ENCODE peak calls at places on chromosomes 11 and 22, in seven cellular contexts. C is left ventricle myocardium inferior; Q is activated CD4-positive, alpha-beta T cell treated with anti-CD3 and anti-CD28 coated beads, Interleukin-2, amount 50 U/mL, for 4 hours; P is stimulated activated CD4-positive, alpha-beta T cell treated with anti-CD3 and anti-CD28 coated beads, TNF-alpha, amount 100 ng/mL, for 1 hour; V is nephron progenitor cell; L is GM04504; E is glutamatergic neuron. M is an unnamed sample.

GRCh38 chr11:32833921-32834320 is 4.2 kb downstream of the PRRG4 start:
- DNase-seq in L (no peak), C (no peak), P (no peak), E (no peak), Q (no peak), V (no peak), M (no peak)

GRCh38 chr11:128884703-128885338 is 6.3 kb upstream of the KCNJ5 start:
- DNase-seq in L (no peak), E (peak; percentile 51), C (no peak), P (no peak), Q (peak; percentile 44), V (peak; percentile 66), M (no peak)

GRCh38 chr11:130819561-130819960 is 96.7 kb downstream of the SNX19 start:
- DNase-seq in V (no peak), L (peak; percentile 71), Q (no peak), E (no peak), C (no peak), P (no peak), M (no peak)

GRCh38 chr11:8068605-8069221 is 12.3 kb upstream of the TUB start:
- DNase-seq in Q (no peak), P (no peak), E (no peak), L (peak; percentile 54), C (peak; percentile 46), V (no peak), M (peak; percentile 40)

GRCh38 chr11:112812719-112813118 is 148.5 kb upstream of the NCAM1 start:
- DNase-seq in C (no peak), V (no peak), Q (no peak), P (no peak), L (no peak), E (no peak), M (no peak)

GRCh38 chr11:105164226-105164625 is 24.7 kb upstream of the CARD18 start:
- DNase-seq in Q (no peak), L (no peak), V (no peak), E (no peak), C (no peak), P (no peak), M (no peak)

GRCh38 chr22:37044634-37045625 is 6.6 kb upstream of the KCTD17 start:
- DNase-seq in Q (no peak), P (no peak), E (no peak), C (no peak), V (no peak), L (no peak), M (no peak)

GRCh38 chr11:5293028-5293427 is 8.7 kb downstream of the OR51B4 start:
- DNase-seq in E (no peak), Q (no peak), P (no peak), C (no peak), L (no peak), V (no peak), M (no peak)

GRCh38 chr11:77244277-77245014 is 57.0 kb downstream of the GDPD4 start:
- DNase-seq in E (no peak), L (peak; percentile 88), Q (no peak), P (no peak), C (no peak), V (no peak), M (no peak)

GRCh38 chr11:131511794-131512193 is 141.4 kb downstream of the NTM start:
- DNase-seq in E (peak; percentile 70), V (peak; percentile 57), Q (no peak), L (no peak), C (no peak), P (no peak), M (no peak)

GRCh38 chr11:10381730-10382129 is 73.3 kb upstream of the AMPD3 start:
- DNase-seq in E (no peak), V (no peak), C (no peak), P (no peak), L (no peak), Q (no peak), M (no peak)

GRCh38 chr11:87743002-87743401 is 432.2 kb downstream of the RAB38 start:
- DNase-seq in L (no peak), V (no peak), E (no peak), P (no peak), C (no peak), Q (no peak), M (no peak)

GRCh38 chr11:133181066-133181465 is 351.2 kb downstream of the OPCML start:
- DNase-seq in P (no peak), Q (no peak), V (no peak), C (no peak), E (no peak), L (no peak), M (no peak)

GRCh38 chr11:112042161-112042960 is 17.2 kb downstream of the DLAT start:
- DNase-seq in C (no peak), L (peak; percentile 12), V (no peak), E (no peak), Q (no peak), P (no peak), M (no peak)

GRCh38 chr11:95417832-95418231 is 186.8 kb upstream of the SESN3 start:
- DNase-seq in C (no peak), L (no peak), P (no peak), Q (no peak), V (no peak), E (no peak), M (no peak)

GRCh38 chr11:1335811-1336761 is 26.7 kb upstream of the TOLLIP start:
- DNase-seq in L (peak; percentile 70), C (peak; percentile 50), V (peak; percentile 71), Q (peak; percentile 30), E (peak; percentile 67), P (no peak), M (no peak)

GRCh38 chr11:123431619-123432018 is 1.6 kb downstream of the GRAMD1B start:
- DNase-seq in L (no peak), C (no peak), E (no peak), P (no peak), Q (no peak), V (no peak), M (no peak)

GRCh38 chr11:75195164-75195962 is 44.5 kb downstream of the SLCO2B1 start:
- DNase-seq in C (peak; percentile 87), P (no peak), V (no peak), L (no peak), E (no peak), Q (no peak), M (no peak)

GRCh38 chr11:64778473-64779298 is at the start of gene SF1:
- DNase-seq in Q (peak; percentile 98), V (peak; percentile 97), E (peak; percentile 98), P (peak; percentile 99), C (peak; percentile 98), L (peak; percentile 100), M (peak; percentile 100)

GRCh38 chr11:47917643-47918369 is 62.6 kb upstream of the PTPRJ start:
- DNase-seq in C (peak; percentile 78), P (no peak), E (no peak), L (peak; percentile 48), Q (no peak), V (no peak), M (peak; percentile 17)

GRCh38 chr11:112113539-112114457 is 27.1 kb downstream of the SDHD start:
- DNase-seq in L (peak; percentile 38), V (peak; percentile 14), P (no peak), E (no peak), Q (no peak), C (no peak), M (peak; percentile 37)

GRCh38 chr22:35552186-35552842 is 11.7 kb downstream of the RASD2 start:
- DNase-seq in E (peak; percentile 53), L (no peak), Q (peak; percentile 74), V (peak; percentile 80), P (peak; percentile 72), C (no peak), M (no peak)

GRCh38 chr11:1750840-1751520 is 585 bp upstream of the IFITM10 start:
- DNase-seq in C (no peak), L (no peak), P (no peak), E (peak; percentile 12), Q (no peak), V (no peak), M (no peak)

M was measured in amniotic stem cell.